ENCODE peak calls at places on chromosomes 3 and 15, in six cellular contexts. Z is cardiac fibroblast, N is ovary, F is AG04450, T is thoracic aorta, U is GM12865. S is an unnamed sample.

GRCh38 chr3:35965908-35966307 is 326.6 kb downstream of the ARPP21 start:
- DNase-seq in F (peak), T (no peak), U (peak), N (no peak), Z (peak), S (no peak)

GRCh38 chr3:145183261-145183660 is 977.7 kb downstream of the PLOD2 start:
- DNase-seq in T (no peak), F (no peak), Z (peak), U (no peak), N (no peak), S (no peak)

GRCh38 chr3:167151671-167152070 is 228.4 kb downstream of the ZBBX start:
- DNase-seq in U (no peak), N (no peak), F (no peak), Z (no peak), T (no peak), S (no peak)

GRCh38 chr3:190579514-190580137 is 65.7 kb downstream of the IL1RAP start:
- DNase-seq in U (no peak), Z (no peak), F (no peak), N (no peak), T (no peak), S (no peak)

GRCh38 chr3:86988235-86988634 is 2.7 kb downstream of the VGLL3 start:
- DNase-seq in N (no peak), T (no peak), U (no peak), Z (peak), F (no peak), S (no peak)

GRCh38 chr3:38500688-38501417 is 4.7 kb downstream of the EXOG start:
- DNase-seq in N (no peak), Z (no peak), U (no peak), F (no peak), T (no peak), S (no peak)

GRCh38 chr15:85925649-85926237 is 131.0 kb upstream of the KLHL25 start:
- DNase-seq in U (no peak), F (no peak), N (no peak), T (no peak), Z (no peak), S (no peak)

GRCh38 chr3:120093923-120094775 is at the start of gene GSK3B:
- DNase-seq in N (peak), F (no peak), U (peak), Z (peak), T (no peak), S (peak)

GRCh38 chr3:160999268-160999667 is 105.9 kb downstream of the B3GALNT1 start:
- DNase-seq in Z (no peak), F (no peak), T (no peak), U (no peak), N (no peak), S (no peak)

GRCh38 chr3:34678580-34678979 is 880.1 kb downstream of the PDCD6IP start:
- DNase-seq in F (no peak), Z (no peak), U (no peak), T (no peak), N (no peak), S (no peak)

GRCh38 chr15:58026051-58026450 is 39.5 kb downstream of the ALDH1A2 start:
- DNase-seq in Z (peak), F (no peak), N (no peak), U (no peak), T (no peak), S (no peak)

GRCh38 chr3:42492508-42493080 is 9.8 kb upstream of the VIPR1 start:
- DNase-seq in U (no peak), N (no peak), T (no peak), F (no peak), Z (no peak), S (no peak)

GRCh38 chr15:67578020-67578600 is 35.6 kb downstream of the MAP2K5 start:
- DNase-seq in T (no peak), N (no peak), U (no peak), F (no peak), Z (no peak), S (no peak)

GRCh38 chr3:145489011-145489410 is 672.0 kb downstream of the PLOD2 start:
- DNase-seq in T (no peak), F (no peak), Z (no peak), U (no peak), N (no peak), S (no peak)

GRCh38 chr3:48157950-48158376 is 30.3 kb downstream of the CDC25A start:
- DNase-seq in U (peak), T (no peak), Z (peak), N (peak), F (peak), S (peak)

GRCh38 chr3:159789742-159790635 is 198.6 kb upstream of the IL12A start:
- DNase-seq in N (no peak), U (no peak), F (no peak), Z (no peak), T (no peak), S (no peak)

GRCh38 chr3:14647976-14648955 is 3.3 kb upstream of the CCDC174 start:
- DNase-seq in Z (no peak), U (no peak), N (no peak), F (no peak), T (no peak), S (no peak)

GRCh38 chr3:29759443-29760033 is 478.7 kb downstream of the RBMS3 start:
- DNase-seq in T (no peak), N (no peak), Z (peak), F (no peak), U (no peak), S (no peak)

GRCh38 chr15:62445244-62445643 is 280.2 kb upstream of the C2CD4B start:
- DNase-seq in N (no peak), U (no peak), F (no peak), T (no peak), Z (peak), S (no peak)

GRCh38 chr3:134917631-134918030 is 122.6 kb downstream of the EPHB1 start:
- DNase-seq in T (no peak), F (no peak), U (no peak), N (no peak), Z (no peak), S (no peak)

GRCh38 chr3:113409676-113410075 is 31.6 kb downstream of the CFAP44 start:
- DNase-seq in Z (no peak), F (no peak), T (no peak), N (no peak), U (no peak), S (no peak)

GRCh38 chr3:108744762-108745161 is 12.4 kb downstream of the RETNLB start:
- DNase-seq in T (no peak), U (no peak), Z (no peak), F (no peak), N (no peak), S (no peak)

GRCh38 chr3:42961633-42962032 is 17.5 kb upstream of the GASK1A start:
- DNase-seq in U (peak), F (peak), N (no peak), T (no peak), Z (peak), S (peak)

GRCh38 chr15:51117270-51117669 is 22.6 kb upstream of the TNFAIP8L3 start:
- DNase-seq in F (no peak), Z (peak), U (no peak), N (no peak), T (no peak), S (no peak)

GRCh38 chr3:52188586-52189404 is 9.2 kb upstream of the ALAS1 start:
- DNase-seq in F (no peak), T (no peak), U (no peak), N (no peak), Z (no peak), S (no peak)

GRCh38 chr3:124033360-124034015 is 41.6 kb upstream of the ROPN1 start:
- DNase-seq in T (no peak), Z (no peak), N (peak), U (no peak), F (no peak), S (no peak)

DNA sequence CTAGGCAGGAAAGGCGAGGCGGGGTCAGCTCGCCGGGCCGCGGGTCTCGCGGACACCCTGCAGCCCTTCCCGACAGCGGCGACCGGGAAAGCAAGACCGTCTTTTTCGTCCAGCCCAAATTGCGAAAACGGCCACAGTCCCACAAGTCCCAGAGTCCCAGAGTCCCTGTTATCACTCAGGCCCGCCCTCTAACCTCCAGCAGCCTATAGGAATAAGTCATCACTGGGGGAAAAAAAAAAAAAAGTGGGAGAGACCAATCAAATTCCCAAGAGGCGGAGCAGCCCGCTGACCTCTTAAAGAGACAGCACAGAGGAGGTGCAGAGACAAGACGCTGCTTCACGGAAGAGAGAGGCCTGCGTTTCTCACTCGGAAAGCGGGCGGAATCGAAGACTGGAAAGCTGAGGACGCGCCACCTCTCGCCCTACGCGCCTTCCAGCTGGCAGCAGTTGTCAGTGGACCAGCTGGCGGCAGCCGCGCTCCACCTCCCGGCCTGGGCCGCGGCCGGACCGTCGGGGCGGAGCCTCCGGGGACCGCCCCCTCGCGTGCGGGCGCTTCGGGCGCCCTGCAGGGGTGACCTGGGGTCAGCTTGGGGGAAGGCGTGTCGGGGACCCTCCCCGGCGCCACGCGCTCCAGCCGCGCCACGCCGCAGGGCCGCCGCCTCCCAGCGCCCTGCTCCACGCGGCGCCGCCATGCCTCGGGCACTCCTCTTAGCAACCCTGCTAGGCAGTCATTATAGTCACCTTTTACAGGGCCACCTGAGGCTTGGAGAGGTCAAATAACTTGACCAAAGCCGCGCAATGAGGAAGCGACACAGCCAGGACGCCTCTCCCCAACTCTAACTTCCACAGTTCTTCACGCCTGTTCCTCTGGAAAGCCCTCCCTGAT is at the start of gene TPRA1:
- DNase-seq in F (peak), T (peak), Z (peak), N (peak), U (peak), S (peak)
- TF ChIP-seq CTCF in F (no peak), T (no peak), Z (no peak), N (no peak), U (peak), S (no peak)

DNA sequence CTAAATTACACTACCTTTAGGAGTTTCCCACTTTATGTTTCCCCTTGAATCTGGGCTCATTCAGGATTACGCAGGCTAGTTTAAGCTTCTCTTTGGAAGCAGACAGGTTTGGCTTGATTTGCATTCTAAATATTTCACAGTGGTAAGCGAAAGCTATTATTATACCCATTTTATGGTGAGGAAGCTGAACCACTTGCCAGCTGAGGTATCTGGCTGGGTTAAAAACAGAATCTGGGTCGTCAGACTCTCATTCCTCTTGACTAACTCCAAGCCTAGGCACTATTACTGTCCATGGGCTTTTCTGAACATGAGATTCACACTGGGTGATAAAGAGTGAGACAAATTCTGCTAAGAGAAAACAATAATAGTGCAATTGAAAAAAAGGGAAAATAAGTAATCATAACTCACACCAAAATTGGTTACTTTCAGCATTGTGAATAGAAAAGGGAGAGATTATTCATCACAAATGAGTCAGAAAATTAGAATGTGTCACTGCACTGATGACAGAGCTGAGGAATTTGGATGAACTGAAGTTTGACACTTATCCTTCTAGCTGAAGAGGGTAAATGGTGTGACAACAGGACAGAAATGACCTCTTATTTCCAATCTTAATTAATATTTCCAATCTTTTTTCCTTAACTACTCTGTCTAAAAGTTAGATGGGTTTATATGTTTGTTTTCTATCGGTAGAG is 211.3 kb downstream of the TIGIT start:
- DNase-seq in Z (peak), U (no peak), N (no peak), F (no peak), T (no peak), S (no peak)
- H3K4me3 ChIP-seq in Z (no peak), U (no peak), N (no peak), F (no peak), T (no peak), S (no peak)

GRCh38 chr15:55564347-55565145 is 23.6 kb downstream of the PYGO1 start:
- DNase-seq in Z (no peak), F (no peak), U (no peak), N (no peak), T (no peak), S (no peak)
- TF ChIP-seq CTCF in Z (peak), F (no peak), U (peak), N (no peak), T (no peak), S (peak)

DNA sequence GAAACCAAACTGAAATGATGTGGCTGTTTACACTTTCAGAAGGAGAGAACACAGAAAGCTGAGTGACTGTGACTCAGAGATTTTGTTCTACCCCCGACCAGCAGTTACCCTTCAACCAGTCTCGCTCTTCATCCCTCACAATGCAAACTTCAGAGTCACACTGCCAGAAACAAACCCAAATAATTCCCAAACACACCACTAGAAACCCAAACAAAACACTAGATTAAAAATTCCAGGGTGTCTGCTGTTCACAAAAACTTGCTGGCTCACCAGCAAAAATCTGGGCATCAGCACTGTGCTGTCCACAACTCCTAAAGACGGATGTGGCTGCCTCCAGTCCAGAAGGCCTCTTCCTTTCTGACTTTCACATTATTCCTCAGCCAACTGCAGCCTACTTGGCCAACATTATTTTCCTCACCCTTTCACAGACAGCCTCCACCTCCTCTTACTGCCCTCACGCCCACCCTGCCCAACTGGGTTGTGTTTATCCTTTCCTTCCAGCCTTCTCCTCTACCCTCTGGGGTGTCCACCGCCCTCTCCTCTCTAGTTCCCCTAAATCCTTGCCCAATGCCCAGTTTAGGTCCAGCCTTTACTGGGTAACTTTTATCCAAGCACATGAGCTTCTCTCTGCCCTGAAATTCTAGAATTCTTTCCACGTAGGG is 71.4 kb downstream of the MECOM start:
- DNase-seq in U (peak), N (no peak), F (no peak), Z (peak), T (no peak), S (no peak)
- H3K4me3 ChIP-seq in U (no peak), N (no peak), F (no peak), Z (no peak), T (peak), S (no peak)

DNA sequence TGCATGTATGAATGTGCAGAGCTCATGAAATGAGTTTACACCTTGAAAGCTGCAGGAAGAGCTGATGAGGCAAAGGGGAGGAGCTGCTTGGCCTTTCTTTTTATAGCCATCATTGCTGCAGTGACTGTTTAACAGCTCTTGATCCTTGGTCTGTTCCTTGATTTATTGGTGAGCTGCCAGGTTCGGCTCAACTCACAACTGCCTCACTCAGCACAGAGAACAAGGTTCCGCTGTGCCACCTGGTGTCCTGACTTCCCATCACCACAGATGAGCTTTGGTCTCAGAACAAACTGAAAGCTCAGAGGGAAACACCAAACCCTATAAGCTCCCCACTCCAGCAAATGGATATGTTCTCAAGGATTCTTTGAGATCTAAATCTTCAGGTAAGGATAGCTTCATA is 626.1 kb downstream of the MAGI1 start:
- DNase-seq in U (no peak), T (no peak), Z (no peak), F (no peak), N (no peak), S (no peak)
- TF ChIP-seq CTCF in U (no peak), T (no peak), Z (no peak), F (no peak), N (no peak), S (no peak)

DNA sequence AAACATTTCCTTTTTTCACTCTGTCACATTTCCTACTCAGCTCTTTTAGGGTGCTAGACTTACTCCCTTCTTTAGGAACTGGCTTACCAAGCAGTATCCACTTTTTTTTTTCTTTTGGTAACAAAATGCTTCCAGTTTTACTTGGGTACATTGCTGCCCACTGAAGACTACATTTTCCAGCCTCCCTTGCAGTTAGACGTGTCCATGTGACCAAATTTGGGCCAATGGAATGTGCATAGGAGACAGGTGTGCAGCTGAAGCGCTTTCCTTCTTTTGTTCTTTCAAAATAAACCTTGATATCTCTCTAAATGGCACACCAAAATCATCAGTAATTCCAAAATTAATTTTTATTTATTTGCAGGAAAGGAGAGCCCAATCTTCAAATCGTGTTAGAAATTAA is 422.1 kb upstream of the FRG2C start:
- DNase-seq in Z (no peak), F (no peak), N (no peak), T (no peak), U (no peak), S (no peak)
- H3K4me3 ChIP-seq in Z (no peak), F (no peak), N (no peak), T (no peak), U (no peak), S (no peak)

DNA sequence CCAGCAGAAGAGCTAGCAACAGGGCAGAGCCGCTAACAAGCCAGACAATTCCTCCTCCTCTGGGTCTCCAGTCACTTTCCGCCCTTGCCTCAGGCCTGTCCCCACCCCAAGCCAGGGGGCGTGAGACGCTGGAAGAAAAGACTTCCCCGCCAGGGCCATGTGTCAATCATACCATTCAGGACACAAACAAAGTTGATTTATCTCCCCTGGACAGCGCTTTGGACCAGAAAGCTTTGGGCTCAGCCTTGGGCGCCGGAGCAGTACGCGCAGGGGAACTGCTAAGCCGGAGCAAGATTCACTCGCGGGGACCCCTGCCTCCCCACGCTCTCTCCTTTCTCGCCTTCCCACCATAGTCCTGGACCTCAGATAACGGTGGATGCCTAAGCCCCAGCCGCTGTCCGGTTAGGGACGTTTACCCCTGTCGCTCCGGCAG is 479 bp downstream of the LRRC2 start:
- DNase-seq in U (no peak), Z (no peak), F (no peak), T (no peak), N (peak), S (no peak)
- TF ChIP-seq CTCF in U (no peak), Z (no peak), F (no peak), T (no peak), N (no peak), S (no peak)

GRCh38 chr15:25784141-25784540 is 79.0 kb downstream of the ATP10A start:
- DNase-seq in N (peak), T (no peak), U (no peak), F (no peak), Z (no peak), S (no peak)
- H3K4me3 ChIP-seq in N (no peak), T (no peak), U (no peak), F (no peak), Z (no peak), S (no peak)

S was measured in HFF-Myc.